ENCODE peak calls at places on chromosome 6, in ten cellular contexts. C, N, Y, I, D, U, B, F, Q and K are unnamed samples.
A peak's percentile ranks its signal among the peaks of the same experiment; 100 is the strongest.

GRCh38 chr6:20893415-20893814 is 359.2 kb downstream of the CDKAL1 start:
- DNase-seq in B (no peak), U (no peak), C (no peak), I (no peak), N (no peak), D (no peak), F (no peak), Q (no peak), Y (no peak), K (no peak)

GRCh38 chr6:151121900-151122299 is 117.9 kb upstream of the AKAP12 start:
- DNase-seq in B (no peak), N (peak; percentile 26), D (no peak), U (no peak), C (no peak), I (no peak), Q (no peak), Y (no peak), F (peak; percentile 80), K (peak; percentile 21)

GRCh38 chr6:170222498-170223471 is 68.1 kb downstream of the DLL1 start:
- DNase-seq in I (peak; percentile 2), Q (peak; percentile 47), U (no peak), C (no peak), Y (peak; percentile 6), D (peak; percentile 41), B (no peak), N (no peak), F (peak; percentile 54), K (no peak)

GRCh38 chr6:140609956-140610355 is 1235.5 kb upstream of the CITED2 start:
- DNase-seq in Y (peak; percentile 64), Q (no peak), B (no peak), D (no peak), N (no peak), U (no peak), C (no peak), I (no peak), F (no peak), K (no peak)

GRCh38 chr6:137707590-137708360 is 159.3 kb upstream of the TNFAIP3 start:
- DNase-seq in Q (peak; percentile 75), D (peak; percentile 66), F (peak; percentile 85), U (peak; percentile 92), N (peak; percentile 44), B (peak; percentile 45), Y (peak; percentile 69), C (peak; percentile 79), I (peak; percentile 73), K (peak; percentile 47)

GRCh38 chr6:7919871-7920270 is 9.3 kb upstream of the TXNDC5 start:
- DNase-seq in F (no peak), U (no peak), Q (peak; percentile 45), I (no peak), D (no peak), Y (no peak), C (peak; percentile 34), B (no peak), N (no peak), K (no peak)

GRCh38 chr6:98036344-98036743 is 753.3 kb upstream of the MMS22L start:
- DNase-seq in Y (peak; percentile 75), Q (peak; percentile 55), B (peak; percentile 52), D (no peak), N (no peak), C (no peak), F (no peak), U (no peak), I (no peak), K (no peak)

GRCh38 chr6:21501815-21502214 is 91.7 kb upstream of the SOX4 start:
- DNase-seq in D (no peak), I (no peak), N (no peak), Y (no peak), Q (peak; percentile 3), C (no peak), B (no peak), U (no peak), F (no peak), K (no peak)

GRCh38 chr6:64831680-64832079 is 875.3 kb downstream of the EYS start:
- DNase-seq in U (no peak), F (no peak), C (no peak), D (no peak), Y (no peak), N (no peak), Q (no peak), I (no peak), B (no peak), K (no peak)

GRCh38 chr6:32192608-32193039 is at the start of gene GPSM3:
- DNase-seq in N (peak; percentile 71), U (peak; percentile 77), I (no peak), C (no peak), Q (peak; percentile 68), Y (peak; percentile 40), F (peak; percentile 79), D (peak; percentile 75), B (peak; percentile 67), K (no peak)

GRCh38 chr6:140062042-140063041 is 687.9 kb upstream of the CITED2 start:
- DNase-seq in B (no peak), F (peak; percentile 85), Q (no peak), C (peak; percentile 28), I (peak; percentile 68), U (no peak), D (peak; percentile 76), Y (peak; percentile 27), N (peak; percentile 41), K (peak; percentile 51)

GRCh38 chr6:108800510-108800909 is 47.7 kb upstream of the ARMC2 start:
- DNase-seq in Q (no peak), U (no peak), I (peak; percentile 42), N (peak; percentile 33), F (no peak), C (no peak), Y (peak; percentile 72), B (no peak), D (no peak), K (no peak)

GRCh38 chr6:167567142-167568033 is 242.5 kb downstream of the TTLL2 start:
- DNase-seq in I (no peak), D (peak; percentile 96), C (no peak), Q (peak; percentile 22), Y (no peak), U (no peak), N (peak; percentile 70), B (no peak), F (peak; percentile 62), K (no peak)
- H3K4me1 ChIP-seq in I (peaks cover 5% of the 10 kb centered on the region), D (peaks cover 61% of the 10 kb centered on the region), C (peaks cover 3% of the 10 kb centered on the region), Q (no peaks in the 10 kb centered on the region), Y (no peaks in the 10 kb centered on the region), U (no peaks in the 10 kb centered on the region), N (peaks cover 9% of the 10 kb centered on the region), B (no peaks in the 10 kb centered on the region), F (no peaks in the 10 kb centered on the region), K (no peaks in the 10 kb centered on the region)

DNA sequence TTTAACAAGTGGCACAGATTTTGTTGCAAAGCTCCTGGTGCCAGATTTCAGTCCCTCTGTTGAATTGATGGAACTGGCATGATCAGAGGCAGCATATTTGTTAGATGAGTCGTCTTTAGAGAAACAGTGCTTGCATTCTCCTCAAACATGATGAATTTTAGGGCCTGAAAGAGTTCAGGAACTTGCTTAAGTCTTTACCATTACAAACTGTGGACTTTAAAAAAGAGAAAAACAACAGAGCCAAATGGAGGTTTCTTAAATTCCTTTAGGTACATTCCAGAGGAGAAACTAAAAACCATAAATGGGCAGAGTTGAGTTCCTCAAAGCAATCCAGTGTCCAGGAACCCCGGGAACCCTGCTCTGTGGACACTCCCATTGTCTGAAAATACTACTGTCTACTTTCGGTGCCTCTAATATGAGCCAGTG is 2.5 kb downstream of the GTF2H5 start:
- DNase-seq in U (no peak), N (no peak), D (peak; percentile 64), B (no peak), C (no peak), Q (no peak), I (no peak), Y (no peak), F (no peak), K (no peak)
- H3K4me1 ChIP-seq in U (peaks cover 8% of the 10 kb centered on the region), N (peaks cover 7% of the 10 kb centered on the region), D (peaks cover 32% of the 10 kb centered on the region), B (peaks cover 6% of the 10 kb centered on the region), C (peaks cover 15% of the 10 kb centered on the region), Q (no peaks in the 10 kb centered on the region), I (peaks cover 45% of the 10 kb centered on the region), Y (peaks cover 11% of the 10 kb centered on the region), F (peaks cover 16% of the 10 kb centered on the region), K (no peaks in the 10 kb centered on the region)

DNA sequence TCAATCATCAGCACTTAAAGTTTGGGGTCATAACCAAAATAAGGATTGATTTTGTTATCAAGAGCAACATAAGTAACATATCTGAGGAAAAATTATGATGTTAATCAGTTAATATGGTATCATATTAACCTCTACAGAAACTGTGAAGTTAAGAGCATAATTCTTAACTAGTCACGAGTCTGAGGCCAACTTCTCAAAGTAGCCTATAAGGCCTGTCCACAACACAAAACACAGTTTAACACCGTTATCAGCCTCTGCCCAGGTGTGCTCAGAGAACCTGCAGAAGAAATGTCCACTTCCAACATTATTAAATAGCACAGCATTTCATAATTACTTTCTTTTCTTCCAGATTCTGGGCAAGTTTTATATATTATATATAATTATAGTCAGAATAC is 1.1 kb downstream of the STX7 start:
- DNase-seq in I (no peak), D (no peak), Y (no peak), B (no peak), Q (no peak), N (no peak), U (no peak), F (no peak), C (no peak), K (no peak)
- H3K4me1 ChIP-seq in I (peaks cover 33% of the 10 kb centered on the region), D (peaks cover 20% of the 10 kb centered on the region), Y (peaks cover 21% of the 10 kb centered on the region), B (no peaks in the 10 kb centered on the region), Q (peaks cover 3% of the 10 kb centered on the region), N (peaks cover 4% of the 10 kb centered on the region), U (peaks cover 24% of the 10 kb centered on the region), F (peaks cover 22% of the 10 kb centered on the region), C (peaks cover 12% of the 10 kb centered on the region), K (no peaks in the 10 kb centered on the region)

GRCh38 chr6:1722801-1723200 is 113.1 kb downstream of the FOXC1 start:
- DNase-seq in U (no peak), Y (no peak), B (no peak), C (no peak), I (no peak), N (no peak), Q (no peak), F (no peak), D (no peak), K (no peak)

GRCh38 chr6:1726341-1726763 is 116.6 kb downstream of the FOXC1 start:
- DNase-seq in B (no peak), Y (no peak), F (no peak), Q (peak; percentile 88), U (no peak), C (no peak), D (no peak), N (no peak), I (no peak), K (no peak)

GRCh38 chr6:1724124-1724523 is 114.4 kb downstream of the FOXC1 start:
- DNase-seq in F (no peak), C (no peak), D (no peak), N (no peak), Y (no peak), U (no peak), Q (peak; percentile 82), I (no peak), B (no peak), K (no peak)

GRCh38 chr6:1720620-1721322 is 111.1 kb downstream of the FOXC1 start:
- DNase-seq in Q (peak; percentile 84), C (no peak), D (no peak), U (no peak), F (peak; percentile 17), N (no peak), B (peak; percentile 50), I (no peak), Y (no peak), K (peak; percentile 51)

DNA sequence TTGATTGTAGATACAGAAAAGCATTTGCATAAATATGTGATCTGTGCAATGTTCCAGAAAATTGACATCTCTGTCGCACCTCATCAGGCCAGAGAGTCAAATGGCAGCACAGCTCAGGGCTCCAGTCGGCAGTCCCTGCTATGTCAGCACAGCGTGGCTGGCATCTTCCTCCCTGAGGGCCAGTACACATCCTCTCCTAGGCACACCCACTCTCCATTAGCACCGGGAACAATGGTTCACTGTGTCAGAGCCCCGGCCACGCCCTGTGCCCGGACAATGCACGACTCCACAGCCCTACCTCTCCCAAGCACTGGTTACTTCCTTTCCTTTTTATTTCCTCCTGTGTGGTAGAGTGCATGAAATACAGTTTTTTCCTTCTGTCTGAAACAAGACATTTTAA is 114.9 kb downstream of the FOXC1 start:
- DNase-seq in D (peak; percentile 60), I (no peak), B (peak; percentile 41), Q (peak; percentile 71), F (no peak), N (peak; percentile 83), Y (peak; percentile 77), C (peak; percentile 62), U (no peak), K (no peak)
- H3K4me1 ChIP-seq in D (peaks cover 22% of the 10 kb centered on the region), I (no peaks in the 10 kb centered on the region), B (peaks cover 2% of the 10 kb centered on the region), Q (peaks cover 12% of the 10 kb centered on the region), F (no peaks in the 10 kb centered on the region), N (peaks cover 3% of the 10 kb centered on the region), Y (peaks cover 25% of the 10 kb centered on the region), C (no peaks in the 10 kb centered on the region), U (no peaks in the 10 kb centered on the region), K (peaks cover 16% of the 10 kb centered on the region)